ENCODE peak calls at places on chromosomes 11 and 22, in five cellular contexts. O, F, X, U and T are unnamed samples.

GRCh38 chr11:73729594-73730206 is 31.2 kb downstream of the RAB6A start:
- DNase-seq in U (no peak), X (no peak), O (peak; percentile 28), F (no peak), T (no peak)

GRCh38 chr22:48742556-48743343 is 1084.9 kb downstream of the BRD1 start:
- DNase-seq in X (peak; percentile 4), O (no peak), F (no peak), U (peak; percentile 22), T (peak; percentile 39)

GRCh38 chr11:102761646-102762238 is 18.7 kb downstream of the MMP10 start:
- DNase-seq in U (no peak), F (no peak), O (no peak), X (no peak), T (no peak)

GRCh38 chr11:21142007-21142406 is 472.6 kb downstream of the NELL1 start:
- DNase-seq in O (no peak), U (no peak), F (no peak), X (no peak), T (no peak)

GRCh38 chr11:83156996-83157754 is at the start of gene PCF11:
- DNase-seq in X (no peak), U (no peak), F (no peak), O (no peak), T (no peak)

GRCh38 chr11:57763568-57763967 is 2.0 kb downstream of the CTNND1 start:
- DNase-seq in F (peak; percentile 53), U (no peak), X (no peak), O (peak; percentile 50), T (no peak)

GRCh38 chr11:12792018-12792417 is 117.8 kb downstream of the TEAD1 start:
- DNase-seq in F (no peak), O (no peak), U (no peak), X (no peak), T (no peak)

GRCh38 chr22:21816787-21817496 is 50.5 kb downstream of the MAPK1 start:
- DNase-seq in F (peak; percentile 95), X (no peak), U (no peak), O (no peak), T (no peak)

GRCh38 chr22:40289991-40290459 is 56.3 kb upstream of the ADSL start:
- DNase-seq in U (peak; percentile 33), X (no peak), O (no peak), F (no peak), T (no peak)

GRCh38 chr11:77442394-77443053 is 31.4 kb downstream of the PAK1 start:
- DNase-seq in F (no peak), O (no peak), X (no peak), U (no peak), T (no peak)

GRCh38 chr22:50176850-50177536 is 6.5 kb downstream of the PANX2 start:
- DNase-seq in F (no peak), O (no peak), U (no peak), X (peak; percentile 42), T (no peak)

GRCh38 chr11:31823372-31824371 is 12.6 kb upstream of the PAX6 start:
- DNase-seq in O (no peak), U (no peak), X (no peak), F (no peak), T (no peak)

GRCh38 chr22:49964136-49964492 is 3.5 kb downstream of the PIM3 start:
- DNase-seq in U (peak; percentile 26), X (peak; percentile 44), F (no peak), O (no peak), T (peak; percentile 26)

GRCh38 chr22:23608583-23608982 is 23.5 kb downstream of the DRICH1 start:
- DNase-seq in X (no peak), U (no peak), F (peak; percentile 39), O (no peak), T (no peak)

GRCh38 chr22:31122196-31122531 is 602 bp upstream of the INPP5J start:
- DNase-seq in F (no peak), U (no peak), X (no peak), O (no peak), T (no peak)

GRCh38 chr22:41028841-41029240 is 63.6 kb upstream of the EP300 start:
- DNase-seq in O (peak; percentile 64), F (peak; percentile 94), X (no peak), U (no peak), T (no peak)

GRCh38 chr11:2791521-2792375 is 92.0 kb upstream of the KCNQ1OT1 start:
- DNase-seq in U (peak; percentile 61), F (no peak), O (no peak), X (peak; percentile 60), T (peak; percentile 21)

GRCh38 chr11:68550485-68550817 is 89.9 kb downstream of the PPP6R3 start:
- DNase-seq in O (no peak), U (no peak), X (no peak), F (peak; percentile 21), T (no peak)

GRCh38 chr22:38754247-38755154 is 1.3 kb downstream of the SUN2 start:
- DNase-seq in X (peak; percentile 75), F (peak; percentile 43), O (peak; percentile 67), U (peak; percentile 92), T (peak; percentile 88)
- TF ChIP-seq POLR2A in X (no peak), F (no peak), O (no peak), U (no peak), T (peak; percentile 36)

GRCh38 chr11:65354265-65355012 is at the start of gene TIGD3:
- DNase-seq in F (peak; percentile 91), U (peak; percentile 98), O (peak; percentile 92), X (peak; percentile 98), T (peak; percentile 97)
- H3K27ac ChIP-seq in F (peak within 1 kb of the TSS; percentile 13), U (peak within 1 kb of the TSS; percentile 72), O (peak within 1 kb of the TSS; percentile 64), X (no peak within 1 kb of the TSS), T (no peak within 1 kb of the TSS)

DNA sequence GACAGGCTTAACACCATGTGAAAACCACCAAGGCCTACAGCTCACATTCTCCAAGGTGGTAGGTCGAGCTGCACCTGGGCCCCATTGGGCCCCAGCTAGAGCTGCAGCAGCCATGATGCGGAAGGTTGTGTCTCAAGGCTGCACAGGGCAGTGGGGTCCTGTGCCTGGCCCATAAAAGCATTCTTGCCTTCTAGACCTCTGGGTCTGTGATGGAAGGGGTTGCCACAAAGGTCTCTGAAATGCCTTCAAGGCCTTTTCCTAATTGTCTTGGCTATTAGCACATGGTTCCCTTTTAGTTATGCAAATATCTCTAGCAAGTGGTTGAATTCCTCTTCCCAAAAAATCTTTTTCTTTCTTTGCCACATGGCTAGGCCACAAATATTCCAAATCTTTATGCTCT is 52.5 kb upstream of the C11orf58 start:
- DNase-seq in O (no peak), U (no peak), X (no peak), F (no peak), T (no peak)
- H3K4me3 ChIP-seq in O (no peak overlapping the region), U (no peak overlapping the region), X (no peak overlapping the region), F (no peak overlapping the region), T (no peak overlapping the region)

DNA sequence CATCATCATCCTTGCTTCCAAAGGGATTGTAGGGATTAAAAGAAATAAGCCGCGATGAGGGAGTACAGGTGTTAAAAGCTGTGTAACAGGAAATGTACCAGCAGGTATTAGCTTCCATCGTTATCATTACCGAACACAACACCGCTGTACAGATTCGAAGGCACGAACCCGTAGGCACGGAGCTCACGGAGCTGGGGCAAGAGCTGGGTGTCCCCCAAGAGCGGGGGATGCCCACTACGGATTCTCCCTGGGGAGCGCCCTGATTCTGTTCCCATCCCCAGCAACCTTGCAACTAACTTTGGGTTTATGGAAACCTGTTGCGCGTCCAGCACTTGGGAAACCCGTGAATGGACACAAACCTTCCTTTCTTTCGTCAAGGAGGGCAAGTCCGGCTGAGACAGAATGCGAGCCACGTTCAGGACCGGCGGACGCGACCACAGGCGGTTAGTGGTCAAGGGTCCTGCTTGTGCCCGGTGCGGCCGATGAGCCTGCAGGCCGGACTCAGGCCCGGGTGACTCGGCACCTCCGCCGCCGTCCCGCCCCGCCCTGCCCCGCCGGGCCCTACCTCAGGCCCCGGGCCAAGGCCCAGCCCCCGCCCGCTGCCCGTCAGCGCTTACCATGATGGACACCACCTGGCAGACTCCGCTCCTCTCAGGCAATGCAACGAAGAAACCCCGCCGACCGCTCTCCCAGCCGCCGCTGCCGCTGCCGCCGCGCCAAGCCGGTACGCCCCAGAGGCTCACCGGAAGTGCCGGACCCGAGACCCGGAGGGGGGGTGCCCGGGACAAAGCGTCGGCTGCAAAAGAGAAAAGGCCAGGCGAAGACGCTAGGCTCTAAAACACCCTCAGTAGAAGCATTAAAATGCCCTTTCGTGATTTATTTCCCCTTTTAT is at the start of gene UFD1:
- DNase-seq in X (peak; percentile 89), U (peak; percentile 81), F (peak; percentile 81), O (peak; percentile 70), T (peak; percentile 85)
- TF ChIP-seq POLR2A in X (no peak), U (no peak), F (peak; percentile 69), O (no peak), T (peak; percentile 63)

DNA sequence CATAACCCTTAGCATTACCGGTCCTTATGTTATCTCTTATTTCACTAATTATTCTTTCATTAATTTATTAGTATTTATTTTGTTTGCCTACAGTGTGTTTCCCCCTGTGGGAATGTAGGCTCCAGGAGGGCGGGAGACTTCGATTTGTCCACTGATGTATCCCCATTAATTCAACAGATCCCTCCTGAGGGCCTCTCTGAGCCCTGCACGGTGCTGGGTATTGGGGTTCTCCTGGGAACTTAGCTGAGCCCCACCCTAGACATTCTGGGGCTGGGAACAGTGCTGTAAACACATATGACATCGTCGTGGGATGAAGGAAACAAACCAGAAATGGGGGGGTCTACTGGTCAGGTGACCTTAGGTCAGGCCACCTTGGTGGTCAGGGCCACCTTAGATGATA is 798 bp downstream of the PHETA2 start:
- DNase-seq in X (no peak), U (no peak), F (no peak), O (no peak), T (no peak)
- H3K27ac ChIP-seq in X (peak overlapping the region; percentile 84), U (peak overlapping the region; percentile 94), F (peak overlapping the region; percentile 84), O (no peak overlapping the region), T (peak overlapping the region; percentile 56)

GRCh38 chr11:45885274-45885920 is at the start of gene MAPK8IP1:
- DNase-seq in F (no peak), O (peak; percentile 47), U (peak; percentile 62), X (peak; percentile 70), T (peak; percentile 61)

GRCh38 chr11:45886816-45887520 is 1.5 kb downstream of the MAPK8IP1 start:
- DNase-seq in F (no peak), O (no peak), U (no peak), X (no peak), T (no peak)

GRCh38 chr11:45881708-45882368 is 3.6 kb upstream of the MAPK8IP1 start:
- DNase-seq in U (no peak), O (no peak), F (no peak), X (no peak), T (no peak)

GRCh38 chr11:45885921-45886721 is 670 bp downstream of the MAPK8IP1 start:
- DNase-seq in F (no peak), O (no peak), U (no peak), X (peak; percentile 26), T (no peak)

GRCh38 chr11:45884596-45885185 is 760 bp upstream of the MAPK8IP1 start:
- DNase-seq in U (no peak), X (no peak), O (no peak), F (no peak), T (no peak)
- H3K4me3 ChIP-seq in U (no peak overlapping the region), X (no peak overlapping the region), O (no peak overlapping the region), F (no peak overlapping the region), T (no peak overlapping the region)

GRCh38 chr11:61971177-61972111 is 4.0 kb upstream of the FTH1 start:
- DNase-seq in O (peak; percentile 99), U (peak; percentile 96), F (peak; percentile 99), X (peak; percentile 99), T (peak; percentile 95)
- TF ChIP-seq POLR2A in O (peak; percentile 92), U (no peak), F (no peak), X (peak; percentile 43), T (peak; percentile 70)

GRCh38 chr22:18055619-18056160 is 22.1 kb upstream of the PEX26 start:
- DNase-seq in X (no peak), U (no peak), F (no peak), O (no peak), T (peak; percentile 32)
- H3K27ac ChIP-seq in X (peak overlapping the region; percentile 41), U (peak overlapping the region; percentile 67), F (peak overlapping the region; percentile 63), O (peak overlapping the region; percentile 6), T (peak overlapping the region; percentile 75)